ENCODE peak calls at places on chromosomes 4 and X, in seven cellular contexts. One of them, this sample, is unnamed.
A peak's percentile ranks its signal among the peaks of the same experiment; 100 is the strongest.

GRCh38 chr4:183905081-183905592 is at the start of gene STOX2:
- DNase-seq in OCI-LY7: no peak
- DNase-seq in iPS DF 6.9: peak; percentile 50
- DNase-seq in upper lobe of right lung: peak; percentile 84
- DNase-seq in aorta: peak; percentile 76
- DNase-seq in CD4-positive, alpha-beta memory T cell: no peak
- DNase-seq in neuronal stem cell: peak; percentile 78
- DNase-seq in this sample: peak; percentile 79

GRCh38 chr4:3765271-3766206 is 646 bp upstream of the ADRA2C start:
- DNase-seq in OCI-LY7: no peak
- DNase-seq in iPS DF 6.9: no peak
- DNase-seq in upper lobe of right lung: no peak
- DNase-seq in aorta: peak; percentile 80
- DNase-seq in CD4-positive, alpha-beta memory T cell: no peak
- DNase-seq in neuronal stem cell: peak; percentile 61
- DNase-seq in this sample: peak; percentile 47

GRCh38 chr4:88533088-88533790 is 9.7 kb upstream of the PYURF start:
- DNase-seq in OCI-LY7: no peak
- DNase-seq in iPS DF 6.9: no peak
- DNase-seq in upper lobe of right lung: no peak
- DNase-seq in aorta: no peak
- DNase-seq in CD4-positive, alpha-beta memory T cell: no peak
- DNase-seq in neuronal stem cell: no peak
- DNase-seq in this sample: no peak

GRCh38 chrX:74179936-74180454 is 124.0 kb upstream of the ZCCHC13 start:
- DNase-seq in OCI-LY7: no peak
- DNase-seq in iPS DF 6.9: no peak
- DNase-seq in upper lobe of right lung: no peak
- DNase-seq in aorta: no peak
- DNase-seq in CD4-positive, alpha-beta memory T cell: no peak
- DNase-seq in neuronal stem cell: no peak
- DNase-seq in this sample: no peak

GRCh38 chr4:150357829-150358228 is 224.1 kb upstream of the MAB21L2 start:
- DNase-seq in OCI-LY7: no peak
- DNase-seq in iPS DF 6.9: no peak
- DNase-seq in upper lobe of right lung: no peak
- DNase-seq in aorta: no peak
- DNase-seq in CD4-positive, alpha-beta memory T cell: no peak
- DNase-seq in neuronal stem cell: no peak
- DNase-seq in this sample: no peak

GRCh38 chr4:101218346-101218745 is 129.0 kb downstream of the PPP3CA start:
- DNase-seq in OCI-LY7: no peak
- DNase-seq in iPS DF 6.9: no peak
- DNase-seq in upper lobe of right lung: no peak
- DNase-seq in aorta: no peak
- DNase-seq in CD4-positive, alpha-beta memory T cell: no peak
- DNase-seq in neuronal stem cell: no peak
- DNase-seq in this sample: no peak

GRCh38 chr4:159979953-159980352 is 877.1 kb downstream of the RAPGEF2 start:
- DNase-seq in OCI-LY7: no peak
- DNase-seq in iPS DF 6.9: no peak
- DNase-seq in upper lobe of right lung: no peak
- DNase-seq in aorta: no peak
- DNase-seq in CD4-positive, alpha-beta memory T cell: no peak
- DNase-seq in neuronal stem cell: no peak
- DNase-seq in this sample: no peak

GRCh38 chr4:118032691-118033090 is 1.6 kb upstream of the NDST3 start:
- DNase-seq in OCI-LY7: no peak
- DNase-seq in iPS DF 6.9: no peak
- DNase-seq in upper lobe of right lung: no peak
- DNase-seq in aorta: no peak
- DNase-seq in CD4-positive, alpha-beta memory T cell: no peak
- DNase-seq in neuronal stem cell: no peak
- DNase-seq in this sample: no peak

GRCh38 chr4:162274354-162274753 is 110.6 kb upstream of the FSTL5 start:
- DNase-seq in OCI-LY7: no peak
- DNase-seq in iPS DF 6.9: no peak
- DNase-seq in upper lobe of right lung: no peak
- DNase-seq in aorta: peak; percentile 57
- DNase-seq in CD4-positive, alpha-beta memory T cell: no peak
- DNase-seq in neuronal stem cell: no peak
- DNase-seq in this sample: peak; percentile 41

GRCh38 chr4:159828687-159829086 is 725.8 kb downstream of the RAPGEF2 start:
- DNase-seq in OCI-LY7: no peak
- DNase-seq in iPS DF 6.9: no peak
- DNase-seq in upper lobe of right lung: no peak
- DNase-seq in aorta: no peak
- DNase-seq in CD4-positive, alpha-beta memory T cell: no peak
- DNase-seq in neuronal stem cell: no peak
- DNase-seq in this sample: no peak

GRCh38 chr4:149634368-149634767 is 181.3 kb downstream of the IQCM start:
- DNase-seq in OCI-LY7: no peak
- DNase-seq in iPS DF 6.9: no peak
- DNase-seq in upper lobe of right lung: no peak
- DNase-seq in aorta: no peak
- DNase-seq in CD4-positive, alpha-beta memory T cell: no peak
- DNase-seq in neuronal stem cell: no peak
- DNase-seq in this sample: no peak

GRCh38 chrX:44514272-44514671 is 28.4 kb downstream of the FUNDC1 start:
- DNase-seq in OCI-LY7: no peak
- DNase-seq in iPS DF 6.9: no peak
- DNase-seq in upper lobe of right lung: no peak
- DNase-seq in aorta: no peak
- DNase-seq in CD4-positive, alpha-beta memory T cell: no peak
- DNase-seq in neuronal stem cell: no peak
- DNase-seq in this sample: no peak

GRCh38 chr4:155953151-155954117 is at the start of gene CTSO:
- DNase-seq in OCI-LY7: peak; percentile 66
- DNase-seq in iPS DF 6.9: no peak
- DNase-seq in upper lobe of right lung: peak; percentile 91
- DNase-seq in aorta: peak; percentile 87
- DNase-seq in CD4-positive, alpha-beta memory T cell: peak; percentile 72
- DNase-seq in neuronal stem cell: peak; percentile 48
- DNase-seq in this sample: peak; percentile 79

GRCh38 chr4:18914182-18914581 is 892.6 kb upstream of the LCORL start:
- DNase-seq in OCI-LY7: no peak
- DNase-seq in iPS DF 6.9: no peak
- DNase-seq in upper lobe of right lung: no peak
- DNase-seq in aorta: no peak
- DNase-seq in CD4-positive, alpha-beta memory T cell: no peak
- DNase-seq in neuronal stem cell: no peak
- DNase-seq in this sample: no peak

GRCh38 chr4:137635108-137635507 is 102.8 kb upstream of the PCDH18 start:
- DNase-seq in OCI-LY7: no peak
- DNase-seq in iPS DF 6.9: no peak
- DNase-seq in upper lobe of right lung: no peak
- DNase-seq in aorta: no peak
- DNase-seq in CD4-positive, alpha-beta memory T cell: no peak
- DNase-seq in neuronal stem cell: no peak
- DNase-seq in this sample: no peak

GRCh38 chr4:61210186-61210939 is 10.2 kb downstream of the ADGRL3 start:
- DNase-seq in OCI-LY7: no peak
- DNase-seq in iPS DF 6.9: no peak
- DNase-seq in upper lobe of right lung: no peak
- DNase-seq in aorta: no peak
- DNase-seq in CD4-positive, alpha-beta memory T cell: no peak
- DNase-seq in neuronal stem cell: peak; percentile 86
- DNase-seq in this sample: no peak

GRCh38 chr4:41882622-41883347 is 52.4 kb upstream of the TMEM33 start:
- DNase-seq in OCI-LY7: peak; percentile 40
- DNase-seq in iPS DF 6.9: no peak
- DNase-seq in upper lobe of right lung: peak; percentile 74
- DNase-seq in aorta: no peak
- DNase-seq in CD4-positive, alpha-beta memory T cell: peak; percentile 47
- DNase-seq in neuronal stem cell: no peak
- DNase-seq in this sample: no peak

GRCh38 chr4:1855334-1856070 is 454 bp downstream of the LETM1 start:
- DNase-seq in OCI-LY7: peak; percentile 30
- DNase-seq in iPS DF 6.9: no peak
- DNase-seq in upper lobe of right lung: peak; percentile 73
- DNase-seq in aorta: peak; percentile 54
- DNase-seq in CD4-positive, alpha-beta memory T cell: no peak
- DNase-seq in neuronal stem cell: no peak
- DNase-seq in this sample: peak; percentile 51

GRCh38 chrX:123340691-123341090 is 156.6 kb downstream of the GRIA3 start:
- DNase-seq in OCI-LY7: no peak
- DNase-seq in iPS DF 6.9: no peak
- DNase-seq in upper lobe of right lung: no peak
- DNase-seq in aorta: no peak
- DNase-seq in CD4-positive, alpha-beta memory T cell: no peak
- DNase-seq in neuronal stem cell: no peak
- DNase-seq in this sample: no peak

GRCh38 chr4:140515423-140515822 is 8.5 kb upstream of the ELMOD2 start:
- DNase-seq in OCI-LY7: no peak
- DNase-seq in iPS DF 6.9: no peak
- DNase-seq in upper lobe of right lung: no peak
- DNase-seq in aorta: no peak
- DNase-seq in CD4-positive, alpha-beta memory T cell: no peak
- DNase-seq in neuronal stem cell: peak; percentile 49
- DNase-seq in this sample: no peak

GRCh38 chr4:140154572-140154891 is 548 bp upstream of the MAML3 start:
- DNase-seq in OCI-LY7: no peak
- DNase-seq in iPS DF 6.9: no peak
- DNase-seq in upper lobe of right lung: no peak
- DNase-seq in aorta: no peak
- DNase-seq in CD4-positive, alpha-beta memory T cell: no peak
- DNase-seq in neuronal stem cell: no peak
- DNase-seq in this sample: no peak

GRCh38 chr4:143402776-143403550 is 66.3 kb downstream of the GAB1 start:
- DNase-seq in OCI-LY7: peak; percentile 75
- DNase-seq in iPS DF 6.9: no peak
- DNase-seq in upper lobe of right lung: no peak
- DNase-seq in aorta: no peak
- DNase-seq in CD4-positive, alpha-beta memory T cell: no peak
- DNase-seq in neuronal stem cell: no peak
- DNase-seq in this sample: no peak

GRCh38 chrX:150482537-150483217 is 85.7 kb upstream of the MTM1 start:
- DNase-seq in OCI-LY7: no peak
- DNase-seq in iPS DF 6.9: no peak
- DNase-seq in upper lobe of right lung: no peak
- DNase-seq in aorta: no peak
- DNase-seq in CD4-positive, alpha-beta memory T cell: no peak
- DNase-seq in neuronal stem cell: no peak
- DNase-seq in this sample: peak; percentile 62

GRCh38 chrX:130081421-130082045 is 28.8 kb downstream of the ELF4 start:
- DNase-seq in OCI-LY7: no peak
- DNase-seq in iPS DF 6.9: no peak
- DNase-seq in upper lobe of right lung: no peak
- DNase-seq in aorta: no peak
- DNase-seq in CD4-positive, alpha-beta memory T cell: no peak
- DNase-seq in neuronal stem cell: no peak
- DNase-seq in this sample: no peak
- H3K4me1 ChIP-seq in OCI-LY7: peaks cover 53% of the 10 kb centered on the region
- H3K4me1 ChIP-seq in iPS DF 6.9: peaks cover 9% of the 10 kb centered on the region
- H3K4me1 ChIP-seq in upper lobe of right lung: no peaks in the 10 kb centered on the region
- H3K4me1 ChIP-seq in aorta: no peaks in the 10 kb centered on the region
- H3K4me1 ChIP-seq in CD4-positive, alpha-beta memory T cell: peaks cover 65% of the 10 kb centered on the region
- H3K4me1 ChIP-seq in neuronal stem cell: peaks cover 2% of the 10 kb centered on the region
- H3K4me1 ChIP-seq in this sample: no peaks in the 10 kb centered on the region

DNA sequence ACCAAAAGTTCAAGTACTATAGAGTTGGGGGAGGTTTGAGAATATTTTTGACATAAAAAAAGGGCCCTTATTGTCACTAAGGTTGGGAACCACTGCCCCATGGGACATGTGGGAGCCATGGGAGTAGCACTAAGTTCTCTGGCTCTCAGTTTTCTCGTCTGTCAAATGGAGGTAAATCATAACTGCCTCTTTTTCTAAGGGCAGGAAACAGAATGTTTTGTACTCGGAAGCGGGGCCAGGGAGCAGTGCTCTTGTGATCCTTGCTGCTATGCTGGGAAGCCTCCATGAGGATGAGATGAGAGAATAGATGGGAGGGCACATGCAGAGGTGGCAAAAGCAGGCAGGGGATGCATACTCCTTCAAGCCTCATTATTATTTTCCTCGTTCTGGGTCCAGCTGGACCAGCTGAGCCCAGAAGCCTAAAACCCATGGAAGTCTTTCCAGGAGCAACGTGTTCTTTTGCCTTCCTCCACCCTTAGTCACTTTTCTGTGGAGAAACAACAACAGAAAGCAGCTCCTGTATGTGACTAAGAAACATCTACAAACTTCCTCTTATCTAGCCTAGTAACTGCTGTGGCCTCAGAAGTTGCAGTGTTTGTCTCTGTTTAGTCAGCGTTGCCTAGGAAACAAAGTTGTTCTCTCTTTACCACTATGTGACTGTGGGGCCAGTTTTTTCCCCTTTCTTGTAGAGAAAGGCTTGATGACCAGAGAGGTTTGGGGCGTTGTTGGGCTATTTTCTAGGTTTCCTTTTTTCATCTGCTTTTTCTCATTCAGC is 64.8 kb downstream of the TSC22D3 start:
- DNase-seq in OCI-LY7: peak; percentile 73
- DNase-seq in iPS DF 6.9: no peak
- DNase-seq in upper lobe of right lung: no peak
- DNase-seq in aorta: peak; percentile 49
- DNase-seq in CD4-positive, alpha-beta memory T cell: peak; percentile 92
- DNase-seq in neuronal stem cell: peak; percentile 36
- DNase-seq in this sample: no peak
- H3K27ac ChIP-seq in OCI-LY7: peak overlapping the region; percentile 51
- H3K27ac ChIP-seq in iPS DF 6.9: no peak overlapping the region
- H3K27ac ChIP-seq in upper lobe of right lung: peak overlapping the region; percentile 98
- H3K27ac ChIP-seq in aorta: peak overlapping the region; percentile 91
- H3K27ac ChIP-seq in CD4-positive, alpha-beta memory T cell: peak overlapping the region; percentile 95
- H3K27ac ChIP-seq in neuronal stem cell: peak overlapping the region; percentile 49
- H3K27ac ChIP-seq in this sample: peak overlapping the region; percentile 97

GRCh38 chr4:5884804-5885203 is 8.1 kb downstream of the CRMP1 start:
- DNase-seq in OCI-LY7: no peak
- DNase-seq in iPS DF 6.9: no peak
- DNase-seq in upper lobe of right lung: no peak
- DNase-seq in aorta: no peak
- DNase-seq in CD4-positive, alpha-beta memory T cell: no peak
- DNase-seq in neuronal stem cell: no peak
- DNase-seq in this sample: no peak
- H3K4me1 ChIP-seq in OCI-LY7: no peaks in the 10 kb centered on the region
- H3K4me1 ChIP-seq in iPS DF 6.9: peaks cover 10% of the 10 kb centered on the region
- H3K4me1 ChIP-seq in upper lobe of right lung: peaks cover 9% of the 10 kb centered on the region
- H3K4me1 ChIP-seq in aorta: no peaks in the 10 kb centered on the region
- H3K4me1 ChIP-seq in CD4-positive, alpha-beta memory T cell: no peaks in the 10 kb centered on the region
- H3K4me1 ChIP-seq in neuronal stem cell: peaks cover 16% of the 10 kb centered on the region
- H3K4me1 ChIP-seq in this sample: no peaks in the 10 kb centered on the region

DNA sequence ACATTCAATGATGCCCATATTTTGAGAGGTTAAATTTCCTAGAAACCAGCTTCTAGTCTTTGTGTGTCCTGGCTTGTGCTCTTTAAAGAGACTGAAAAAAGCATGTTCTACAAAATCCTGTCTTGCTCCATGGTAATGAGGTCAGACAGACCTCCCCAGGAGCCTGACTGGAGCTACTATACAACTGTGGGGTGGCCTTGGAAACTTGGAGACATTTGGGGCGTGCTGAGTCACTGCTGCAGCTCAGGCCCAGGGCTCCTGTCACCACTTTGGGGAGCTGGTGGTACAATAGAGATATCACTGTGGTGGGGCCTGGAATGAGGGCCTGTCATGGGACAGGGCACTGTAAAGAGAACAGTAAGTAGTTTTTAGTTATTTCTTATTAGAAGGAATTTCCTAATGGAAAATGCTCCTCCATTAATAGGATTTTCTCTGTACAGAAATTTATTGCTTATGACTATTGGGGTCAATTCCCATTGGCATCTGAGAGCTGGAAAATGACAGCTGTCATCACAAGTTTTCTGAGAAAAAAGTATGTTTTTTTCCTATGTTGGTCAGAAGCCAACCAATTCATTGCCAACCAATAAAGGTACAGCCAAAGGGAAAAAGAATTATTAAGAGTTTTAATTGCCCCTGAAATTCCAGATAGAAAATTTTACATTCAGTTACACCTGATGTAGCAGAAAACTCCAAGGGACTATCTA is 207.4 kb upstream of the JADE1 start:
- DNase-seq in OCI-LY7: no peak
- DNase-seq in iPS DF 6.9: no peak
- DNase-seq in upper lobe of right lung: no peak
- DNase-seq in aorta: no peak
- DNase-seq in CD4-positive, alpha-beta memory T cell: no peak
- DNase-seq in neuronal stem cell: no peak
- DNase-seq in this sample: peak; percentile 55
- H3K27ac ChIP-seq in OCI-LY7: no peak overlapping the region
- H3K27ac ChIP-seq in iPS DF 6.9: no peak overlapping the region
- H3K27ac ChIP-seq in upper lobe of right lung: peak overlapping the region; percentile 49
- H3K27ac ChIP-seq in aorta: no peak overlapping the region
- H3K27ac ChIP-seq in CD4-positive, alpha-beta memory T cell: no peak overlapping the region
- H3K27ac ChIP-seq in neuronal stem cell: no peak overlapping the region
- H3K27ac ChIP-seq in this sample: peak overlapping the region; percentile 92

This sample was measured in adrenal gland.